ENCODE peak calls at places on chromosomes 5 and 9, in ten cellular contexts. One of them, this sample, is unnamed.

GRCh38 chr9:127451681-127452480 is 571 bp downstream of the LRSAM1 start:
- DNase-seq in NCI-H2171: no peak
- DNase-seq in activated CD8-positive, alpha-beta T cell treated with anti-CD3 and anti-CD28 coated beads, Interleukin-2, amount 10 ng/mL, durations not matched to agents 7 days and 5 days: peak
- DNase-seq in neural progenitor cell: peak
- DNase-seq in glomerular endothelial cell: no peak
- DNase-seq in ACHN: peak
- DNase-seq in cerebellar cortex: peak
- DNase-seq in naive B cell: no peak
- DNase-seq in naive thymus-derived CD8-positive, alpha-beta T cell: peak
- DNase-seq in Calu3: peak
- DNase-seq in this sample: no peak

GRCh38 chr5:139340051-139340450 is 1.6 kb upstream of the PAIP2 start:
- DNase-seq in cerebellar cortex: no peak
- DNase-seq in NCI-H2171: no peak
- DNase-seq in glomerular endothelial cell: no peak
- DNase-seq in Calu3: no peak
- DNase-seq in neural progenitor cell: no peak
- DNase-seq in naive B cell: no peak
- DNase-seq in activated CD8-positive, alpha-beta T cell treated with anti-CD3 and anti-CD28 coated beads, Interleukin-2, amount 10 ng/mL, durations not matched to agents 7 days and 5 days: no peak
- DNase-seq in naive thymus-derived CD8-positive, alpha-beta T cell: no peak
- DNase-seq in ACHN: no peak
- DNase-seq in this sample: no peak

GRCh38 chr9:127445851-127446719 is 5.1 kb downstream of the RPL12 start:
- DNase-seq in naive thymus-derived CD8-positive, alpha-beta T cell: no peak
- DNase-seq in NCI-H2171: no peak
- DNase-seq in ACHN: peak
- DNase-seq in Calu3: no peak
- DNase-seq in neural progenitor cell: no peak
- DNase-seq in activated CD8-positive, alpha-beta T cell treated with anti-CD3 and anti-CD28 coated beads, Interleukin-2, amount 10 ng/mL, durations not matched to agents 7 days and 5 days: no peak
- DNase-seq in naive B cell: no peak
- DNase-seq in glomerular endothelial cell: no peak
- DNase-seq in cerebellar cortex: peak
- DNase-seq in this sample: no peak

GRCh38 chr9:121598167-121599000 is 53.0 kb upstream of the DAB2IP start:
- DNase-seq in cerebellar cortex: peak
- DNase-seq in activated CD8-positive, alpha-beta T cell treated with anti-CD3 and anti-CD28 coated beads, Interleukin-2, amount 10 ng/mL, durations not matched to agents 7 days and 5 days: no peak
- DNase-seq in naive B cell: no peak
- DNase-seq in neural progenitor cell: peak
- DNase-seq in naive thymus-derived CD8-positive, alpha-beta T cell: no peak
- DNase-seq in ACHN: no peak
- DNase-seq in NCI-H2171: peak
- DNase-seq in glomerular endothelial cell: no peak
- DNase-seq in Calu3: peak
- DNase-seq in this sample: no peak

GRCh38 chr9:91659529-91660294 is 236.1 kb upstream of the NFIL3 start:
- DNase-seq in activated CD8-positive, alpha-beta T cell treated with anti-CD3 and anti-CD28 coated beads, Interleukin-2, amount 10 ng/mL, durations not matched to agents 7 days and 5 days: peak
- DNase-seq in naive B cell: no peak
- DNase-seq in NCI-H2171: no peak
- DNase-seq in cerebellar cortex: peak
- DNase-seq in glomerular endothelial cell: no peak
- DNase-seq in neural progenitor cell: peak
- DNase-seq in naive thymus-derived CD8-positive, alpha-beta T cell: no peak
- DNase-seq in Calu3: peak
- DNase-seq in ACHN: peak
- DNase-seq in this sample: peak

GRCh38 chr5:39783756-39784421 is 359.1 kb upstream of the DAB2 start:
- DNase-seq in glomerular endothelial cell: no peak
- DNase-seq in NCI-H2171: no peak
- DNase-seq in neural progenitor cell: no peak
- DNase-seq in cerebellar cortex: no peak
- DNase-seq in Calu3: no peak
- DNase-seq in naive B cell: no peak
- DNase-seq in ACHN: no peak
- DNase-seq in naive thymus-derived CD8-positive, alpha-beta T cell: no peak
- DNase-seq in activated CD8-positive, alpha-beta T cell treated with anti-CD3 and anti-CD28 coated beads, Interleukin-2, amount 10 ng/mL, durations not matched to agents 7 days and 5 days: no peak
- DNase-seq in this sample: no peak

GRCh38 chr5:136984772-136985455 is 514.2 kb downstream of the SPOCK1 start:
- DNase-seq in glomerular endothelial cell: no peak
- DNase-seq in naive B cell: no peak
- DNase-seq in naive thymus-derived CD8-positive, alpha-beta T cell: no peak
- DNase-seq in cerebellar cortex: no peak
- DNase-seq in activated CD8-positive, alpha-beta T cell treated with anti-CD3 and anti-CD28 coated beads, Interleukin-2, amount 10 ng/mL, durations not matched to agents 7 days and 5 days: no peak
- DNase-seq in ACHN: no peak
- DNase-seq in neural progenitor cell: peak
- DNase-seq in Calu3: no peak
- DNase-seq in NCI-H2171: no peak
- DNase-seq in this sample: no peak

GRCh38 chr5:50727149-50727496 is 60.7 kb downstream of the PARP8 start:
- DNase-seq in naive B cell: no peak
- DNase-seq in Calu3: peak
- DNase-seq in naive thymus-derived CD8-positive, alpha-beta T cell: no peak
- DNase-seq in activated CD8-positive, alpha-beta T cell treated with anti-CD3 and anti-CD28 coated beads, Interleukin-2, amount 10 ng/mL, durations not matched to agents 7 days and 5 days: peak
- DNase-seq in glomerular endothelial cell: no peak
- DNase-seq in cerebellar cortex: no peak
- DNase-seq in NCI-H2171: no peak
- DNase-seq in ACHN: peak
- DNase-seq in neural progenitor cell: no peak
- DNase-seq in this sample: no peak

GRCh38 chr5:97044057-97044456 is 98.4 kb downstream of the LIX1 start:
- DNase-seq in NCI-H2171: no peak
- DNase-seq in glomerular endothelial cell: peak
- DNase-seq in Calu3: peak
- DNase-seq in neural progenitor cell: peak
- DNase-seq in cerebellar cortex: peak
- DNase-seq in activated CD8-positive, alpha-beta T cell treated with anti-CD3 and anti-CD28 coated beads, Interleukin-2, amount 10 ng/mL, durations not matched to agents 7 days and 5 days: no peak
- DNase-seq in ACHN: peak
- DNase-seq in naive B cell: no peak
- DNase-seq in naive thymus-derived CD8-positive, alpha-beta T cell: no peak
- DNase-seq in this sample: peak

GRCh38 chr5:100900796-100901731 is 2.0 kb downstream of the ST8SIA4 start:
- DNase-seq in ACHN: peak
- DNase-seq in neural progenitor cell: peak
- DNase-seq in glomerular endothelial cell: no peak
- DNase-seq in activated CD8-positive, alpha-beta T cell treated with anti-CD3 and anti-CD28 coated beads, Interleukin-2, amount 10 ng/mL, durations not matched to agents 7 days and 5 days: peak
- DNase-seq in NCI-H2171: no peak
- DNase-seq in Calu3: no peak
- DNase-seq in naive thymus-derived CD8-positive, alpha-beta T cell: peak
- DNase-seq in cerebellar cortex: no peak
- DNase-seq in naive B cell: peak
- DNase-seq in this sample: peak

GRCh38 chr9:116020801-116021200 is 132.8 kb upstream of the PAPPA start:
- DNase-seq in glomerular endothelial cell: no peak
- DNase-seq in ACHN: no peak
- DNase-seq in naive B cell: no peak
- DNase-seq in cerebellar cortex: no peak
- DNase-seq in neural progenitor cell: no peak
- DNase-seq in naive thymus-derived CD8-positive, alpha-beta T cell: no peak
- DNase-seq in Calu3: no peak
- DNase-seq in NCI-H2171: no peak
- DNase-seq in activated CD8-positive, alpha-beta T cell treated with anti-CD3 and anti-CD28 coated beads, Interleukin-2, amount 10 ng/mL, durations not matched to agents 7 days and 5 days: no peak
- DNase-seq in this sample: no peak

GRCh38 chr9:90795084-90795483 is 6.5 kb upstream of the SYK start:
- DNase-seq in activated CD8-positive, alpha-beta T cell treated with anti-CD3 and anti-CD28 coated beads, Interleukin-2, amount 10 ng/mL, durations not matched to agents 7 days and 5 days: no peak
- DNase-seq in NCI-H2171: no peak
- DNase-seq in cerebellar cortex: no peak
- DNase-seq in glomerular endothelial cell: no peak
- DNase-seq in ACHN: no peak
- DNase-seq in Calu3: no peak
- DNase-seq in naive B cell: no peak
- DNase-seq in neural progenitor cell: no peak
- DNase-seq in naive thymus-derived CD8-positive, alpha-beta T cell: no peak
- DNase-seq in this sample: no peak

GRCh38 chr5:132747693-132748440 is 641 bp downstream of the CCNI2 start:
- DNase-seq in cerebellar cortex: no peak
- DNase-seq in NCI-H2171: no peak
- DNase-seq in neural progenitor cell: no peak
- DNase-seq in glomerular endothelial cell: no peak
- DNase-seq in ACHN: no peak
- DNase-seq in Calu3: peak
- DNase-seq in activated CD8-positive, alpha-beta T cell treated with anti-CD3 and anti-CD28 coated beads, Interleukin-2, amount 10 ng/mL, durations not matched to agents 7 days and 5 days: peak
- DNase-seq in naive B cell: no peak
- DNase-seq in naive thymus-derived CD8-positive, alpha-beta T cell: peak
- DNase-seq in this sample: no peak

GRCh38 chr5:141821430-141821925 is 56.7 kb downstream of the PCDH1 start:
- DNase-seq in naive B cell: no peak
- DNase-seq in activated CD8-positive, alpha-beta T cell treated with anti-CD3 and anti-CD28 coated beads, Interleukin-2, amount 10 ng/mL, durations not matched to agents 7 days and 5 days: no peak
- DNase-seq in NCI-H2171: no peak
- DNase-seq in Calu3: no peak
- DNase-seq in neural progenitor cell: peak
- DNase-seq in naive thymus-derived CD8-positive, alpha-beta T cell: no peak
- DNase-seq in glomerular endothelial cell: no peak
- DNase-seq in cerebellar cortex: peak
- DNase-seq in ACHN: peak
- DNase-seq in this sample: peak

GRCh38 chr5:37971483-37972024 is 131.7 kb upstream of the GDNF start:
- DNase-seq in naive B cell: no peak
- DNase-seq in glomerular endothelial cell: no peak
- DNase-seq in ACHN: no peak
- DNase-seq in Calu3: no peak
- DNase-seq in naive thymus-derived CD8-positive, alpha-beta T cell: no peak
- DNase-seq in NCI-H2171: no peak
- DNase-seq in cerebellar cortex: peak
- DNase-seq in neural progenitor cell: no peak
- DNase-seq in activated CD8-positive, alpha-beta T cell treated with anti-CD3 and anti-CD28 coated beads, Interleukin-2, amount 10 ng/mL, durations not matched to agents 7 days and 5 days: no peak
- DNase-seq in this sample: no peak

GRCh38 chr9:133148351-133149129 is 15.2 kb downstream of the GBGT1 start:
- DNase-seq in ACHN: peak
- DNase-seq in cerebellar cortex: peak
- DNase-seq in activated CD8-positive, alpha-beta T cell treated with anti-CD3 and anti-CD28 coated beads, Interleukin-2, amount 10 ng/mL, durations not matched to agents 7 days and 5 days: peak
- DNase-seq in glomerular endothelial cell: no peak
- DNase-seq in NCI-H2171: peak
- DNase-seq in Calu3: no peak
- DNase-seq in naive B cell: peak
- DNase-seq in naive thymus-derived CD8-positive, alpha-beta T cell: peak
- DNase-seq in neural progenitor cell: peak
- DNase-seq in this sample: no peak

GRCh38 chr9:125008599-125008998 is 67.7 kb upstream of the GOLGA1 start:
- DNase-seq in NCI-H2171: no peak
- DNase-seq in ACHN: no peak
- DNase-seq in neural progenitor cell: no peak
- DNase-seq in cerebellar cortex: no peak
- DNase-seq in naive thymus-derived CD8-positive, alpha-beta T cell: no peak
- DNase-seq in glomerular endothelial cell: no peak
- DNase-seq in naive B cell: no peak
- DNase-seq in activated CD8-positive, alpha-beta T cell treated with anti-CD3 and anti-CD28 coated beads, Interleukin-2, amount 10 ng/mL, durations not matched to agents 7 days and 5 days: no peak
- DNase-seq in Calu3: no peak
- DNase-seq in this sample: no peak

GRCh38 chr5:159186319-159186718 is 23.0 kb downstream of the RNF145 start:
- DNase-seq in naive thymus-derived CD8-positive, alpha-beta T cell: no peak
- DNase-seq in NCI-H2171: no peak
- DNase-seq in cerebellar cortex: no peak
- DNase-seq in ACHN: no peak
- DNase-seq in Calu3: no peak
- DNase-seq in activated CD8-positive, alpha-beta T cell treated with anti-CD3 and anti-CD28 coated beads, Interleukin-2, amount 10 ng/mL, durations not matched to agents 7 days and 5 days: no peak
- DNase-seq in glomerular endothelial cell: no peak
- DNase-seq in naive B cell: no peak
- DNase-seq in neural progenitor cell: no peak
- DNase-seq in this sample: no peak

GRCh38 chr9:111759762-111760639 is 34.7 kb downstream of the SHOC1 start:
- DNase-seq in ACHN: peak
- DNase-seq in neural progenitor cell: peak
- DNase-seq in cerebellar cortex: peak
- DNase-seq in activated CD8-positive, alpha-beta T cell treated with anti-CD3 and anti-CD28 coated beads, Interleukin-2, amount 10 ng/mL, durations not matched to agents 7 days and 5 days: peak
- DNase-seq in NCI-H2171: peak
- DNase-seq in Calu3: peak
- DNase-seq in naive thymus-derived CD8-positive, alpha-beta T cell: peak
- DNase-seq in glomerular endothelial cell: peak
- DNase-seq in naive B cell: peak
- DNase-seq in this sample: peak

GRCh38 chr5:170306381-170306790 is 8.8 kb upstream of the LCP2 start:
- DNase-seq in Calu3: no peak
- DNase-seq in naive thymus-derived CD8-positive, alpha-beta T cell: no peak
- DNase-seq in cerebellar cortex: no peak
- DNase-seq in naive B cell: no peak
- DNase-seq in ACHN: peak
- DNase-seq in activated CD8-positive, alpha-beta T cell treated with anti-CD3 and anti-CD28 coated beads, Interleukin-2, amount 10 ng/mL, durations not matched to agents 7 days and 5 days: no peak
- DNase-seq in glomerular endothelial cell: no peak
- DNase-seq in NCI-H2171: peak
- DNase-seq in neural progenitor cell: no peak
- DNase-seq in this sample: no peak

GRCh38 chr9:129549139-129549538 is 71.8 kb downstream of the C9orf50 start:
- DNase-seq in naive B cell: no peak
- DNase-seq in ACHN: no peak
- DNase-seq in cerebellar cortex: no peak
- DNase-seq in activated CD8-positive, alpha-beta T cell treated with anti-CD3 and anti-CD28 coated beads, Interleukin-2, amount 10 ng/mL, durations not matched to agents 7 days and 5 days: no peak
- DNase-seq in glomerular endothelial cell: no peak
- DNase-seq in Calu3: no peak
- DNase-seq in NCI-H2171: no peak
- DNase-seq in neural progenitor cell: no peak
- DNase-seq in naive thymus-derived CD8-positive, alpha-beta T cell: no peak
- DNase-seq in this sample: no peak

GRCh38 chr5:36657563-36657995 is 51.2 kb downstream of the SLC1A3 start:
- DNase-seq in naive B cell: no peak
- DNase-seq in NCI-H2171: no peak
- DNase-seq in cerebellar cortex: peak
- DNase-seq in naive thymus-derived CD8-positive, alpha-beta T cell: no peak
- DNase-seq in neural progenitor cell: no peak
- DNase-seq in ACHN: peak
- DNase-seq in Calu3: peak
- DNase-seq in activated CD8-positive, alpha-beta T cell treated with anti-CD3 and anti-CD28 coated beads, Interleukin-2, amount 10 ng/mL, durations not matched to agents 7 days and 5 days: no peak
- DNase-seq in glomerular endothelial cell: peak
- DNase-seq in this sample: peak

GRCh38 chr9:136847065-136847826 is 2.0 kb upstream of the PHPT1 start:
- DNase-seq in neural progenitor cell: peak
- DNase-seq in Calu3: no peak
- DNase-seq in naive B cell: no peak
- DNase-seq in cerebellar cortex: no peak
- DNase-seq in ACHN: peak
- DNase-seq in naive thymus-derived CD8-positive, alpha-beta T cell: no peak
- DNase-seq in activated CD8-positive, alpha-beta T cell treated with anti-CD3 and anti-CD28 coated beads, Interleukin-2, amount 10 ng/mL, durations not matched to agents 7 days and 5 days: no peak
- DNase-seq in NCI-H2171: peak
- DNase-seq in glomerular endothelial cell: no peak
- DNase-seq in this sample: peak

GRCh38 chr5:140767444-140767843 is 18.5 kb upstream of the PCDHA1 start:
- DNase-seq in ACHN: no peak
- DNase-seq in Calu3: no peak
- DNase-seq in neural progenitor cell: no peak
- DNase-seq in activated CD8-positive, alpha-beta T cell treated with anti-CD3 and anti-CD28 coated beads, Interleukin-2, amount 10 ng/mL, durations not matched to agents 7 days and 5 days: no peak
- DNase-seq in NCI-H2171: no peak
- DNase-seq in naive B cell: no peak
- DNase-seq in naive thymus-derived CD8-positive, alpha-beta T cell: no peak
- DNase-seq in cerebellar cortex: no peak
- DNase-seq in glomerular endothelial cell: no peak
- DNase-seq in this sample: no peak

GRCh38 chr5:76851713-76852369 is 2.0 kb downstream of the S100Z start:
- DNase-seq in naive thymus-derived CD8-positive, alpha-beta T cell: no peak
- DNase-seq in activated CD8-positive, alpha-beta T cell treated with anti-CD3 and anti-CD28 coated beads, Interleukin-2, amount 10 ng/mL, durations not matched to agents 7 days and 5 days: no peak
- DNase-seq in Calu3: no peak
- DNase-seq in cerebellar cortex: no peak
- DNase-seq in naive B cell: no peak
- DNase-seq in NCI-H2171: no peak
- DNase-seq in neural progenitor cell: no peak
- DNase-seq in ACHN: no peak
- DNase-seq in glomerular endothelial cell: no peak
- DNase-seq in this sample: no peak

GRCh38 chr5:112492291-112492690 is 73.2 kb upstream of the EPB41L4A start:
- DNase-seq in cerebellar cortex: peak
- DNase-seq in activated CD8-positive, alpha-beta T cell treated with anti-CD3 and anti-CD28 coated beads, Interleukin-2, amount 10 ng/mL, durations not matched to agents 7 days and 5 days: peak
- DNase-seq in naive thymus-derived CD8-positive, alpha-beta T cell: no peak
- DNase-seq in Calu3: peak
- DNase-seq in NCI-H2171: peak
- DNase-seq in neural progenitor cell: peak
- DNase-seq in ACHN: peak
- DNase-seq in naive B cell: peak
- DNase-seq in glomerular endothelial cell: no peak
- DNase-seq in this sample: peak

This sample was measured in dermis microvascular lymphatic vessel endothelial cell.